ENCODE peak calls at places on chromosomes 1 and 21, in four cellular contexts. Z is cardiac fibroblast; E is HepG2; X is effector memory CD4-positive, alpha-beta T cell. O is an unnamed sample.

GRCh38 chr1:238950786-238951185 is 435.6 kb upstream of the CHRM3 start:
- DNase-seq in Z (no peak), E (no peak), X (no peak), O (no peak)

GRCh38 chr1:27527223-27527856 is 37.4 kb upstream of the WASF2 start:
- DNase-seq in Z (peak; percentile 62), E (no peak), X (no peak), O (no peak)

GRCh38 chr1:53176452-53177344 is 19.9 kb upstream of the CPT2 start:
- DNase-seq in Z (peak; percentile 54), E (no peak), X (no peak), O (no peak)

GRCh38 chr1:201362906-201363305 is 14.6 kb downstream of the TNNT2 start:
- DNase-seq in Z (no peak), E (no peak), X (no peak), O (no peak)

GRCh38 chr1:83029050-83029449 is 969.9 kb downstream of the TTLL7 start:
- DNase-seq in Z (no peak), E (no peak), X (no peak), O (no peak)

GRCh38 chr1:212721388-212722247 is 22.0 kb upstream of the BATF3 start:
- DNase-seq in Z (peak; percentile 66), E (peak; percentile 92), X (no peak), O (peak; percentile 36)

GRCh38 chr1:243428617-243429342 is 172.9 kb downstream of the SDCCAG8 start:
- DNase-seq in Z (no peak), E (no peak), X (no peak), O (no peak)

GRCh38 chr1:161082996-161083742 is 6.2 kb downstream of the NECTIN4 start:
- DNase-seq in Z (peak; percentile 86), E (peak; percentile 76), X (no peak), O (peak; percentile 61)

GRCh38 chr1:33634806-33635205 is 162.4 kb downstream of the ZSCAN20 start:
- DNase-seq in Z (peak; percentile 17), E (peak; percentile 14), X (no peak), O (no peak)

GRCh38 chr1:210252621-210253041 is 20.0 kb downstream of the SERTAD4 start:
- DNase-seq in Z (peak; percentile 13), E (no peak), X (no peak), O (no peak)

DNA sequence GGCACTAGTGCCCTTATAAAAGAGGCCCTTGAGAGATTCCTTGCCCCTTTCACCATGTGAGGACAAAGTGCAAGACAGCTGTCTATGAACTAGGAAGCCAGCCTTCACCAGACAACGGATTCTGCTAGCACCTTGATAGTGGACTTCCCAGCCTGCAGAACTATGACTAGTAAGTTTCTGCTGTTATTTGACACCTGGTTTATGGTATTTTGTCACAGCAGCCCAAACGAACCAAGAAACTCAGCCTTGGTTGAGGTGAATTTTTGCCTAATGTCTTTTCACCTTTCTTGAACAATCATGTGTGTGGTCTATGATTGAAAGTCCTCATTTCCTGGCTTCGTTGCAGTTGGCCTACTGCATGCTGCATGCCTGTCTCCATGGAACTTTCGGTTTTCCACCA is 302.2 kb downstream of the GRIK1 start:
- DNase-seq in Z (no peak), E (no peak), X (no peak), O (no peak)
- H3K4me3 ChIP-seq in Z (no peak overlapping the region), E (no peak overlapping the region), X (no peak overlapping the region), O (no peak overlapping the region)

GRCh38 chr1:84583648-84584047 is 9.4 kb upstream of the CTBS start:
- DNase-seq in Z (peak; percentile 51), E (no peak), X (no peak), O (no peak)

GRCh38 chr1:84584126-84584525 is 9.9 kb upstream of the CTBS start:
- DNase-seq in Z (no peak), E (no peak), X (no peak), O (no peak)

GRCh38 chr1:84581648-84582047 is 7.4 kb upstream of the CTBS start:
- DNase-seq in Z (no peak), E (no peak), X (no peak), O (no peak)

GRCh38 chr1:84585803-84586202 is 11.6 kb upstream of the CTBS start:
- DNase-seq in Z (no peak), E (no peak), X (no peak), O (no peak)

DNA sequence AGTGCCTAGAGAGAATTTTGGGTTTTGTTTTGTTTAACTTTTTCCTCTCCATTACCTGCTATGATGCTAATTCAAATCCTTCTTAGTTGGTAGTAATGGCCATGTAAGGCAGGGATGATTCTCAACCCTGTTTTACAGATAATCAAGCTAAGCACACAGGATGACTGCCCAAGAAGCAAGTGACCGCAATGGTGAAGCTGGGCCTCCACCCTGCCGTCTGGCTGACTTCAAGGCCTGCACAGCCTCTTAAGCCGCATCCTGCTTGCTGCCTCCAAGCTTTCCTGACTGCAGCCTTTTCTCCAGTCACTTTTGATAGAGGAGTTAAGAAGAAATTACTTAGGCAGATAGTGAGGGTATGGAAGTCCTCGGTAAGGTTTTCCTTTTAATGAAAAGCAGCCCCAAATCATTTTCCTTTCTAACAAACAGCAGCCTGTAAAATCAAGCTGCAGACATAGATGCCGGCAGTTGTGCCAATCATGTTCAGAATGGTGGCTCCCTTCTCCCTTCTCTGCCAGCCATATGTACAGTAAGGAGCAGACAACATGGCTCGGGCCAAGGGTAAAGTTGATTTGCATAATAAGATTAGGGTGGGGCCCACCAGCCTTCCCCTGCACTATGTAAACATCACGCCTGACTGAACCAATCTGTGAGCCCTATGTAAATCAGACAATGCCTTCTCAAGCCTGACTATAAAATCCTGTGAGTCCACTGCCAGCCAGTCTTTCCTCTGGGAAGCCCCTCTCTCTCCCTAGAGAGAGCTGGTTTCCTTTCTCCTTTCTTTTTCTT is 8.8 kb upstream of the CTBS start:
- DNase-seq in Z (peak; percentile 79), E (peak; percentile 37), X (no peak), O (no peak)
- H3K4me3 ChIP-seq in Z (no peak overlapping the region), E (peak overlapping the region; percentile 40), X (no peak overlapping the region), O (no peak overlapping the region)

GRCh38 chr1:230816018-230816417 is 52.3 kb downstream of the C1orf198 start:
- DNase-seq in Z (no peak), E (no peak), X (no peak), O (no peak)
- H3K4me3 ChIP-seq in Z (no peak overlapping the region), E (no peak overlapping the region), X (no peak overlapping the region), O (no peak overlapping the region)

DNA sequence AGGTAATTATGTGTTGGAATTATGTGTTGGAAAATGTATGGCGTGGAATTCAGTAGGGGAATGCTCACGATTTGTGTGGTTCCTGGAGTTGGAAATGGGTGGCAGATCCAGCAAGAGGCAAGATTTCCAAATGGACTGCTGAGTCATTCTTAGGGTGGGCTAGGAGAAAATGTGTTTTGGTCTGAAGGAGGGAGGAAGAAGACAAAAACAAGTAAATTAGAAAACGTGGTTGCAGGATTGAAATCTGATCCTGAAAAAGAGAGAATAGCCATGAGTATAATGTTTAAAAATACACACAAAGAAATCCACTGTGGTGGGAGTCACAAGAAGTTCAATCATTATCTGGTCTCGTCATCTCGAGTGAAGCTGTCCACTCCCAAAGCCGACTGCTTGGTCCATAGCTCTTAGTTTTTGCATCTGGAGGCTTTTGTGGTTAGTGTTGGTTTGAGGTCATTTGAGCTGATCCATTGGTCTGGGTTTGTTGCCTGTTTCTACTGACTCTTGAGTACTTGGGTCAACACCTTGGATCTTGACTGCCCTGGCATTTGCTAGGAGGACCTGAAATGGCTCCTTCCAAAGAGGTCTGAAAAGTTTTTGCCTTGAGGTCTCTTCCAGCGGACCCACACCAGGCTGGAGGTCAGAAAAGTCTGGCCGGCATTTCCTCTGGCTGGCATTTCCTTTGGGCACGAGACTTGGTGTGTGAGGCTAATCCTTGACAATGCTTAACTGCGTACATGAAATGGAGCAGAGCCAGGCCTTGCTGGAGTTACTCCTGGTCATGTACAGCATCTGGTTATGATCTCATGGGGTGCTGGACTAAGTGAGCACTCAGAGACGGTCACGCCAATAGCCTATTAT is 9.2 kb downstream of the MX2 start:
- DNase-seq in Z (peak; percentile 18), E (no peak), X (no peak), O (no peak)
- H3K4me3 ChIP-seq in Z (no peak overlapping the region), E (peak overlapping the region; percentile 57), X (peak overlapping the region; percentile 11), O (no peak overlapping the region)

GRCh38 chr1:205142105-205142475 is 20.3 kb upstream of the RBBP5 start:
- DNase-seq in Z (no peak), E (no peak), X (no peak), O (no peak)
- H3K4me3 ChIP-seq in Z (no peak overlapping the region), E (no peak overlapping the region), X (no peak overlapping the region), O (no peak overlapping the region)

GRCh38 chr1:96559707-96560588 is 161.6 kb upstream of the PTBP2 start:
- DNase-seq in Z (peak; percentile 94), E (no peak), X (no peak), O (peak; percentile 99)
- H3K4me3 ChIP-seq in Z (no peak overlapping the region), E (no peak overlapping the region), X (no peak overlapping the region), O (no peak overlapping the region)

GRCh38 chr1:228463009-228463558 is 24.1 kb upstream of the RNF187 start:
- DNase-seq in Z (no peak), E (no peak), X (no peak), O (no peak)
- H3K4me3 ChIP-seq in Z (no peak overlapping the region), E (no peak overlapping the region), X (peak overlapping the region; percentile 55), O (no peak overlapping the region)

GRCh38 chr1:44619261-44619900 is 54.9 kb downstream of the TMEM53 start:
- DNase-seq in Z (peak; percentile 25), E (no peak), X (no peak), O (no peak)

GRCh38 chr1:44616284-44616990 is 57.8 kb downstream of the TMEM53 start:
- DNase-seq in Z (no peak), E (no peak), X (no peak), O (no peak)

GRCh38 chr1:44620072-44620471 is 54.2 kb downstream of the TMEM53 start:
- DNase-seq in Z (no peak), E (no peak), X (no peak), O (no peak)

GRCh38 chr1:44616991-44617702 is 57.1 kb downstream of the TMEM53 start:
- DNase-seq in Z (peak; percentile 8), E (no peak), X (no peak), O (no peak)

DNA sequence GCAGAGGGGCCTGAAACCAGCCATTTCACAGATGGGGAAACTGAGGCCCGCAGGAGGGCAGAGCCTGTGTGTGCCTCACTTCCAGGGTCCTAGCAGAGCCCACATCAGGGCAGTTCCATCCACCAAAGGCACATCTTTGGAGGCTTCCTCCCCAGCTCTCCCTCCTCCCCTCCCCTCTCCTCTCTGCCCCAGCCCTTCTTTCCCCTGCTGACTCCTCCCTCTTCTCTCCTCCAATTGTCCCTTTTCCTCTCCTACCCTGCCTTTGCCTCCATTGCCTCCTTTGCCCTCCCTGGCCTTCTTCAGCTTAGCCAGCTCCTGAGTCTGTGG is 56.6 kb downstream of the TMEM53 start:
- DNase-seq in Z (no peak), E (no peak), X (no peak), O (no peak)
- H3K4me3 ChIP-seq in Z (peak overlapping the region; percentile 22), E (no peak overlapping the region), X (no peak overlapping the region), O (peak overlapping the region; percentile 47)

GRCh38 chr1:220690140-220691038 is at the start of gene C1orf115:
- DNase-seq in Z (peak; percentile 61), E (peak; percentile 68), X (peak; percentile 36), O (no peak)

GRCh38 chr1:220692436-220693228 is 2.5 kb downstream of the C1orf115 start:
- DNase-seq in Z (no peak), E (no peak), X (no peak), O (no peak)

GRCh38 chr1:220691039-220691684 is 999 bp downstream of the C1orf115 start:
- DNase-seq in Z (no peak), E (peak; percentile 47), X (no peak), O (no peak)

GRCh38 chr1:220687809-220688208 is 2.4 kb upstream of the C1orf115 start:
- DNase-seq in Z (no peak), E (no peak), X (no peak), O (no peak)

DNA sequence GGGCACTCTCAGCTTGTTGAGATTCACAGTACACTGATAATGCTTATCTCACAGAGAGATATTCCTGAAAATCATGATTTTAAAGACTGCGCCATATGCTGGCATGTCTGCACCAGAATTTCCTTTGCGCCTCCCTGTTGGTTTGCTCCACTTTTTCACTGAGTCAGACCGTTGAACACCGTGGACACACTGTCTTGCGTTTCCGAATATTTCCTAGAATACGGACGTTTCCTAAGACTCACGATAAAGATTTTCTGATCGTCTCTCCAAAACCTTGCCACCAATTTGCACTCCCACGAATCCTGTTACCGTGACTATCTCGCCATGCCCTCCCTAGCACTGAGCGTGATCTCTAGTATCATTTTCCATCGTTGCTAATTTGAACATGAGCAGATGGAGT is 467 bp upstream of the C1orf115 start:
- DNase-seq in Z (no peak), E (no peak), X (no peak), O (no peak)
- H3K4me3 ChIP-seq in Z (peak overlapping the region; percentile 59), E (no peak overlapping the region), X (peak overlapping the region; percentile 65), O (peak overlapping the region; percentile 50)